ENCODE peak calls at places on chromosomes 1 and 21, in eight cellular contexts. T, P, Q, E, H, J, W and U are unnamed samples.

GRCh38 chr1:155933591-155934096 is 569 bp downstream of the KHDC4 start:
- DNase-seq in J (peak; percentile 42), Q (no peak), E (no peak), H (no peak), T (no peak), W (peak; percentile 74), P (no peak), U (no peak)

GRCh38 chr1:115056395-115056798 is 26.8 kb downstream of the TSHB start:
- DNase-seq in H (no peak), Q (no peak), E (no peak), T (peak; percentile 59), P (no peak), J (no peak), W (peak; percentile 89), U (no peak)

GRCh38 chr1:180143359-180143758 is 11.3 kb upstream of the QSOX1 start:
- DNase-seq in T (no peak), W (no peak), J (no peak), P (no peak), H (no peak), Q (no peak), E (no peak), U (no peak)

GRCh38 chr1:61043010-61043820 is 39.1 kb upstream of the NFIA start:
- DNase-seq in H (peak; percentile 46), T (peak; percentile 48), W (peak; percentile 98), Q (peak; percentile 28), P (peak; percentile 91), J (peak; percentile 55), E (peak; percentile 79), U (peak; percentile 91)

GRCh38 chr1:3561801-3562200 is 49.5 kb downstream of the MEGF6 start:
- DNase-seq in Q (no peak), J (no peak), T (no peak), E (no peak), W (no peak), H (no peak), P (no peak), U (no peak)

GRCh38 chr1:223712184-223712855 is at the start of gene CAPN2:
- DNase-seq in P (peak; percentile 85), W (peak; percentile 99), E (peak; percentile 78), Q (no peak), J (peak; percentile 96), T (peak; percentile 86), H (peak; percentile 78), U (peak; percentile 77)

GRCh38 chr1:43991200-43991475 is 261 bp upstream of the CCDC24 start:
- DNase-seq in E (no peak), T (no peak), W (no peak), Q (no peak), P (no peak), H (no peak), J (no peak), U (peak; percentile 41)

GRCh38 chr1:86429830-86430229 is 5.9 kb downstream of the CLCA2 start:
- DNase-seq in W (peak; percentile 83), E (peak; percentile 47), H (no peak), P (no peak), Q (no peak), T (peak; percentile 93), J (no peak), U (peak; percentile 76)

GRCh38 chr21:22062472-22063139 is 1064.4 kb downstream of the NCAM2 start:
- DNase-seq in Q (no peak), E (no peak), P (no peak), T (no peak), J (no peak), W (no peak), H (no peak), U (no peak)

GRCh38 chr1:226938903-226939438 is 1.1 kb upstream of the COQ8A start:
- DNase-seq in H (no peak), E (no peak), Q (no peak), P (no peak), W (peak; percentile 52), T (peak; percentile 55), J (no peak), U (no peak)

GRCh38 chr1:27496604-27497155 is 6.7 kb upstream of the WASF2 start:
- DNase-seq in P (peak; percentile 50), J (no peak), Q (no peak), T (peak; percentile 51), H (no peak), E (no peak), W (peak; percentile 57), U (no peak)

GRCh38 chr1:97071163-97071562 is 349.6 kb downstream of the PTBP2 start:
- DNase-seq in T (peak; percentile 47), W (no peak), E (no peak), H (no peak), J (no peak), P (no peak), Q (no peak), U (no peak)

GRCh38 chr1:38990401-38990745 is 703 bp upstream of the AKIRIN1 start:
- DNase-seq in W (peak; percentile 49), H (no peak), Q (no peak), J (no peak), E (no peak), T (peak; percentile 37), P (no peak), U (no peak)

GRCh38 chr1:1432566-1432950 is 2.9 kb upstream of the VWA1 start:
- DNase-seq in P (no peak), Q (no peak), H (no peak), W (peak; percentile 81), E (no peak), J (peak; percentile 43), T (no peak), U (no peak)

GRCh38 chr1:1431006-1431844 is 4.3 kb upstream of the VWA1 start:
- DNase-seq in W (peak; percentile 94), H (no peak), Q (no peak), T (no peak), J (no peak), E (no peak), P (no peak), U (no peak)

GRCh38 chr1:1432951-1433803 is 2.3 kb upstream of the VWA1 start:
- DNase-seq in P (peak; percentile 74), J (peak; percentile 39), Q (no peak), W (peak; percentile 93), E (peak; percentile 97), H (no peak), T (no peak), U (peak; percentile 89)

GRCh38 chr1:1430114-1430982 is 5.1 kb upstream of the VWA1 start:
- DNase-seq in J (peak; percentile 69), T (peak; percentile 50), E (peak; percentile 62), P (peak; percentile 87), W (peak; percentile 99), Q (no peak), H (no peak), U (peak; percentile 63)

DNA sequence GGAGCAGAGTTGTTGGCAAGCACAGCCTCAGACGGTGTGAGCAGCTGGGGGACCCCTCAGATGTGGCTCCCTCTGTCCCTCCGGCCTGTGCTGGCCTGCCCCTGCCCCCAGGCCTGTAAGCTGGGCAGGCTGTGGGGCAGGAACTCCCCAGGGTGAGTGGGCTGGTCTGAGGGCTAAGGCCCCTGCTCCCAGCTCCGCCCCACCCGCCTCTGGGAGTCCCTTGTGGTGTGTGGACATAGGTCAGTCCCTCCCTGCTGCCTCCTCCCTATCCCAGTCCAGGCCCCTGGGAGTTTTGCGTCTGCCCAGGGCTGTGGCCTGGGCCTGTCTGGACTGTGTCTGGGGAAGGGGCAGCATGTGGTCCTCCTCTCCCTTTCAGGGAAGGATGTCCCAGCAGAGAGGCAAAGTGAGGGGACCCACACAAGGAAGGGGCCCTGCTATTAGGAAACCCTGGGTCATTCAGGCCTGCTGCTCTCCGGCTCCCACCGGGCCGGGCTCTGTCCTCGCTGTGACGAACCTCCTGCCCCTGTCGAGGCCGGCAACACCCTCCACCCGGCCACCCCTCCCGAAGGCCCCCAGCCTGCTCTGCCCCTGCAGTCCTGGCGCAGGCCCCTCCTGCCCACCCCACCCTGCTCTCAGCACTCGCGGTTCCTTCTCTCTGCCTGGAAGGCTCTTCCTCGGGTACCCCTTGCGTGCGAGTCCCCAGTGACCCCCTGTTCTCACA is 3.5 kb upstream of the VWA1 start:
- DNase-seq in H (no peak), W (peak; percentile 97), Q (no peak), J (peak; percentile 59), P (peak; percentile 75), T (no peak), E (no peak), U (peak; percentile 76)
- H3K4me3 ChIP-seq in H (no peak overlapping the region), W (no peak overlapping the region), Q (no peak overlapping the region), J (no peak overlapping the region), P (peak overlapping the region; percentile 71), T (no peak overlapping the region), E (no peak overlapping the region), U (no peak overlapping the region)

DNA sequence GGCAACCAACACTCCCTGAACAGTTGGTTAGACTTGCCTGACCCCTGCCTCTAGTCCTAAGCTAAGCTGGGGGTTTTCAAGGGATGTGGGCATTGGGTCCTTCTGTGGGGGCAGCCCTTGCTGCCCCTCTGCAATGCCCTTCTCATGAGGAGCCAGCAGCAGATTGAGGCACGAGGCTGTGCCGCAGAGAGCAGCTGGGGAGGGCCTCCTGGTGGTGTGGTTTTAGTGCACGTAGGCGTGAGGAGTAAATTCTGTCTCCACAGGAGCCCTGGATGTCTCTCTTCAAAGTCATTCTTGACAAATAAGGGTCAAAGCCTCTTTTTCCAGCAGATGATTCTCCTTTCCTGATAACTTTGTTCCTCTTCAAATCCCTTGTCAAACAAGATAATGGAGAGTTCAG is 31.8 kb upstream of the KLHDC7A start:
- DNase-seq in Q (no peak), J (no peak), T (no peak), H (no peak), W (no peak), E (no peak), P (no peak), U (no peak)
- TF ChIP-seq CTCF in Q (no peak), J (no peak), T (no peak), H (no peak), W (no peak), E (no peak), P (no peak), U (no peak)

DNA sequence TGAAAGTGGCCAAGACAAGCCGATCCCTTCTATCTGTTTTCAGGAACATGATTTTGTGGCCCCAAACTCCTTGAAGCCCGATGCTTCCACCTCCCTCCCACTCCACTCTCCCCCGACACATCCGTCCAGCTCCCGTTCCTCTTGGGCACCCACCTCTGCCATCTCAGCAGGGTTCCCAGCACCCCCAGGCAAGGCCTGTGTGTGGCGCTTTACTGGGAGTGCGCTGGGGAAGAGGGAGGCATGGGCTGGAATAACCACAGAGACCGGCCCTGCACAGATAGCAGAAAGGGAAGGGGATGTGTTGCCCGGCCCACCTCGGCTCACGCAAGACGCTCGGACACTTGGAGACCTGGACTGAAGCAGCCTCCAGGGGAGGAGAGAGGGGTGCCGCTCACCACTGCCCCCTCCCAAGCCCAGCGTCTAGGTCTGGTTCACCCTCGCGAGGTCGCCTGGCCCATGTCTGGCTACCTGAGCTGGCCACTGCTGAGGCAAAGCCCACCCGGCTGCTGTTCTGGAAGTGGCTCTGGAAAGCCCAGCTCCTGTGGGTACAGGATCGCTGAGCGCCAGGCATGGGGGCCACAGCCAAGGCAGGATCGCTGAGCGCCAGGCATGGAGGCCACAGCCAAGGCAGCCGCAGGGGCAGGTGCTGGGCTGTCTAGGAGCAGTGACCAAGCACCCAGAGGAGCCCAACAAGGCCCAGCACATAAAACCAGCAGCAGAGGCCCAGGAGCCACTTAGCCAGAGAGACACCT is 23.8 kb upstream of the COL18A1 start:
- DNase-seq in W (no peak), J (no peak), H (no peak), E (no peak), P (peak; percentile 9), T (no peak), Q (no peak), U (no peak)
- H3K27me3 ChIP-seq in W (peaks cover 10% of the 10 kb centered on the region), J (no peaks in the 10 kb centered on the region), H (no peaks in the 10 kb centered on the region), E (no peaks in the 10 kb centered on the region), P (no peaks in the 10 kb centered on the region), T (no peaks in the 10 kb centered on the region), Q (no peaks in the 10 kb centered on the region), U (no peaks in the 10 kb centered on the region)

GRCh38 chr1:91828007-91828321 is 58.0 kb downstream of the TGFBR3 start:
- DNase-seq in J (no peak), H (no peak), E (no peak), W (no peak), T (no peak), Q (no peak), P (no peak), U (no peak)
- H3K4me3 ChIP-seq in J (no peak overlapping the region), H (no peak overlapping the region), E (no peak overlapping the region), W (no peak overlapping the region), T (no peak overlapping the region), Q (no peak overlapping the region), P (peak overlapping the region; percentile 19), U (no peak overlapping the region)